ENCODE peak calls at places on chromosomes 4 and X, in six cellular contexts. Q is cardiac muscle cell; L is fibroblast of lung; X is SK-N-SH; V is brain microvascular endothelial cell; D is CD8-positive, alpha-beta T cell. H is an unnamed sample.

GRCh38 chr4:1779588-1780382 is 13.3 kb upstream of the FGFR3 start:
- DNase-seq in Q (no peak), D (no peak), V (no peak), X (no peak), L (no peak), H (no peak)

GRCh38 chr4:40886931-40887330 is 137.2 kb downstream of the NSUN7 start:
- DNase-seq in V (peak; percentile 17), D (no peak), L (peak; percentile 81), Q (peak; percentile 15), X (no peak), H (no peak)

GRCh38 chr4:138175337-138175794 is 66.8 kb downstream of the SLC7A11 start:
- DNase-seq in L (peak; percentile 49), D (no peak), V (peak; percentile 37), X (no peak), Q (peak; percentile 48), H (peak; percentile 54)

GRCh38 chr4:182486895-182487294 is 243.7 kb downstream of the TENM3 start:
- DNase-seq in D (no peak), L (peak; percentile 44), X (no peak), Q (no peak), V (peak; percentile 2), H (peak; percentile 13)

GRCh38 chr4:150078041-150078995 is at the start of gene DCLK2:
- DNase-seq in D (no peak), X (peak; percentile 95), V (peak; percentile 79), L (peak; percentile 95), Q (peak; percentile 97), H (peak; percentile 83)

GRCh38 chrX:56796641-56797395 is 67.8 kb downstream of the NBDY start:
- DNase-seq in X (peak; percentile 1), L (no peak), Q (no peak), D (no peak), V (no peak), H (no peak)

GRCh38 chrX:40008841-40009461 is 88.8 kb downstream of the BCOR start:
- DNase-seq in L (peak; percentile 23), D (no peak), Q (peak; percentile 41), V (no peak), X (peak; percentile 82), H (no peak)

GRCh38 chr4:40254961-40255721 is 58.3 kb downstream of the RHOH start:
- DNase-seq in X (no peak), V (peak; percentile 14), L (peak; percentile 73), Q (peak; percentile 55), D (no peak), H (peak; percentile 70)

GRCh38 chrX:40273356-40274050 is 175.7 kb upstream of the BCOR start:
- DNase-seq in L (peak; percentile 50), Q (peak; percentile 51), D (no peak), V (no peak), X (peak; percentile 77), H (no peak)

GRCh38 chr4:107265859-107266258 is 229.7 kb upstream of the DKK2 start:
- DNase-seq in D (no peak), L (no peak), V (no peak), X (no peak), Q (no peak), H (no peak)

GRCh38 chr4:129751646-129752045 is 655.7 kb downstream of the C4orf33 start:
- DNase-seq in D (no peak), Q (no peak), X (no peak), L (no peak), V (no peak), H (no peak)

GRCh38 chrX:24493740-24494543 is 28.9 kb downstream of the PDK3 start:
- DNase-seq in D (no peak), X (no peak), L (no peak), Q (no peak), V (no peak), H (no peak)

GRCh38 chr4:123444298-123444731 is 47.7 kb downstream of the SPRY1 start:
- DNase-seq in X (no peak), L (peak; percentile 58), Q (peak; percentile 93), V (peak; percentile 29), D (peak; percentile 56), H (peak; percentile 63)

GRCh38 chr4:170323623-170324022 is 233.9 kb upstream of the AADAT start:
- DNase-seq in D (no peak), V (no peak), L (no peak), Q (no peak), X (no peak), H (no peak)

GRCh38 chrX:130084651-130085237 is 25.6 kb downstream of the ELF4 start:
- DNase-seq in V (no peak), D (no peak), Q (no peak), X (no peak), L (no peak), H (no peak)

GRCh38 chrX:95040104-95040503 is 1366.1 kb downstream of the FAM133A start:
- DNase-seq in D (no peak), X (no peak), L (no peak), V (no peak), Q (no peak), H (no peak)

GRCh38 chrX:335758-336155 is 17.2 kb upstream of the GTPBP6 start:
- DNase-seq in V (no peak), Q (no peak), D (no peak), L (no peak), X (no peak), H (no peak)

GRCh38 chr4:93779228-93779627 is 49.3 kb upstream of the ATOH1 start:
- DNase-seq in V (no peak), X (no peak), D (no peak), Q (no peak), L (no peak), H (no peak)

GRCh38 chr4:108466936-108467902 is 153.2 kb upstream of the RPL34 start:
- DNase-seq in L (peak; percentile 96), X (no peak), D (peak; percentile 20), V (peak; percentile 81), Q (peak; percentile 52), H (peak; percentile 94)

GRCh38 chr4:127534041-127534440 is 98.7 kb upstream of the INTU start:
- DNase-seq in D (no peak), L (no peak), X (no peak), Q (no peak), V (no peak), H (no peak)

GRCh38 chr4:104896623-104897296 is 249.9 kb upstream of the TET2 start:
- DNase-seq in L (peak; percentile 40), Q (no peak), D (no peak), X (no peak), V (no peak), H (no peak)

GRCh38 chrX:19990225-19990518 is 689 bp downstream of the BCLAF3 start:
- DNase-seq in D (peak; percentile 44), V (no peak), Q (no peak), L (no peak), X (no peak), H (peak; percentile 3)

GRCh38 chr4:88115587-88115986 is 42.9 kb downstream of the ABCG2 start:
- DNase-seq in L (no peak), Q (no peak), V (no peak), X (no peak), D (no peak), H (no peak)

GRCh38 chrX:140298946-140299345 is 205.9 kb downstream of the SOX3 start:
- DNase-seq in X (no peak), D (no peak), L (peak; percentile 82), V (no peak), Q (no peak), H (no peak)

GRCh38 chrX:20433376-20433775 is 166.7 kb upstream of the RPS6KA3 start:
- DNase-seq in D (no peak), Q (no peak), L (peak; percentile 44), X (no peak), V (no peak), H (peak; percentile 5)

GRCh38 chr4:154164931-154165839 is 326.4 kb downstream of the DCHS2 start:
- DNase-seq in V (peak; percentile 69), Q (peak; percentile 84), L (peak; percentile 98), D (no peak), X (no peak), H (peak; percentile 88)

GRCh38 chr4:102094474-102094873 is 250.8 kb downstream of the SLC39A8 start:
- DNase-seq in V (no peak), L (no peak), X (no peak), Q (no peak), D (no peak), H (no peak)

GRCh38 chr4:142874684-142875083 is 28.6 kb upstream of the INPP4B start:
- DNase-seq in V (no peak), D (no peak), Q (no peak), X (no peak), L (no peak), H (no peak)
- TF ChIP-seq CTCF in V (no peak), D (no peak), Q (no peak), X (no peak), L (no peak), H (no peak)

DNA sequence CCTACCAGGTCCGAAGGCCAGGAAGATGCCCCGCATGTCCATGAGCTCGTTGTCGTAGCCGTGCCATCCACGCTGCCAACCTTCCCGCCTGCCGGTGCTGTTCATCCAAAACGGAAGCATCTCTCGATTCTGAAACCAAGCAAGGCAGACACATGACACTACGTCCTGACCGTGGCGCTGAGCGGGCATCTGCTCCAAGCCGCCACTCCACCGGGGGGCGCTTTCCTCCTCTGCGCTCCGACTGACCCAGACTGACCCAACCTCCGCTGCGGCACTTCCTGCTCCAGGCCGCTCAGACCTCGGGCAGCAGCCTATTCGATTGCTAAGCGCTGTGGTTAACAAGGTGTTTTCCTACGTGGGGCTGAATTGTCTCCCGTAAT is 120.4 kb downstream of the ENPP6 start:
- DNase-seq in V (no peak), D (no peak), X (no peak), L (no peak), Q (peak; percentile 11), H (no peak)
- TF ChIP-seq CTCF in V (peak; percentile 9), D (no peak), X (no peak), L (peak; percentile 31), Q (peak; percentile 7), H (no peak)

GRCh38 chr4:164997941-164998340 is 20.5 kb upstream of the TRIM61 start:
- DNase-seq in D (no peak), Q (no peak), V (no peak), X (no peak), L (no peak), H (no peak)

GRCh38 chr4:164997324-164997723 is 19.9 kb upstream of the TRIM61 start:
- DNase-seq in D (no peak), V (no peak), L (no peak), X (no peak), Q (no peak), H (peak; percentile 30)
- TF ChIP-seq CTCF in D (no peak), V (peak; percentile 39), L (no peak), X (peak; percentile 22), Q (no peak), H (peak; percentile 48)

GRCh38 chr4:152784490-152785195 is 4.9 kb downstream of the ARFIP1 start:
- DNase-seq in Q (peak; percentile 41), D (no peak), X (peak; percentile 55), V (peak; percentile 53), L (peak; percentile 13), H (peak; percentile 59)
- TF ChIP-seq CTCF in Q (peak; percentile 9), D (no peak), X (peak; percentile 30), V (peak; percentile 22), L (peak; percentile 35), H (peak; percentile 42)

DNA sequence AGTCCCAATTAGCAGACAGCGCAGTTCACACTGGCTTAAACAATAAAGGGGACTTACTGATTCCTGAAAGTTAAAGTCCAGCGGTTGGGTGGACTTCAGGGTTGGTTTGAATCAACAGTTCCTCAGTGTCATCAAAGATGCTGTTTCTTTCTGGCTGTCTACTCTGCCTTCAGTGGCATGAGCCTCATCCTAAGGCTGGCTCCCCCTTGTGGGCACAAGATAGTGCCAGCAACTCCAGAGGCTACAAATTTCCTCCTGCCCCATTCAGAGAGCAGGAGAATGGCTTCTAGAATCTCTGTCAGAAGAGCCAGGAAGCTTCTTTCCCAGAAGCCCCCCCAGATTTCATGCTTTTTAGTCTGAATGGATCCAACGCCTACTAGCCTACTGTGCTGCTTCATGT is 82.4 kb upstream of the MTM1 start:
- DNase-seq in V (peak; percentile 44), L (peak; percentile 36), Q (peak; percentile 69), D (peak; percentile 24), X (peak; percentile 32), H (peak; percentile 74)
- TF ChIP-seq CTCF in V (peak; percentile 82), L (peak; percentile 63), Q (peak; percentile 71), D (no peak), X (peak; percentile 70), H (peak; percentile 80)

H was measured in choroid plexus epithelial cell.